ENCODE peak calls at places on chromosome 17, in ten cellular contexts. G is AG04450, E is choroid plexus epithelial cell, R is keratinocyte, L is endothelial cell, H is mucosa of descending colon, V is mesothelial cell of epicardium, Y is H9, T is lung, N is adrenal gland. P is an unnamed sample.

GRCh38 chr17:6254036-6254435 is 180.9 kb downstream of the AIPL1 start:
- DNase-seq in H (no peak), E (no peak), R (no peak), G (no peak), Y (no peak), N (no peak), L (no peak), T (no peak), V (no peak), P (no peak)

GRCh38 chr17:78343099-78343432 is 16.8 kb downstream of the SOCS3 start:
- DNase-seq in L (no peak), E (peak), Y (peak), R (no peak), H (peak), T (peak), V (no peak), N (no peak), G (no peak), P (no peak)

GRCh38 chr17:7141824-7142223 is 27.2 kb upstream of the ASGR2 start:
- DNase-seq in E (no peak), Y (no peak), T (no peak), R (no peak), L (no peak), H (peak), N (no peak), V (no peak), G (no peak), P (no peak)

GRCh38 chr17:10875984-10876555 is 38.2 kb upstream of the PIRT start:
- DNase-seq in E (peak), V (no peak), T (peak), R (no peak), G (no peak), H (peak), Y (peak), N (peak), L (peak), P (peak)

GRCh38 chr17:78127240-78127887 is 1.2 kb downstream of the TMC6 start:
- DNase-seq in G (no peak), L (peak), Y (peak), N (no peak), V (no peak), H (peak), R (no peak), E (no peak), T (peak), P (peak)

GRCh38 chr17:61073799-61074513 is 325.7 kb upstream of the TBX2 start:
- DNase-seq in H (no peak), E (no peak), V (no peak), R (no peak), T (no peak), Y (no peak), L (no peak), N (no peak), G (no peak), P (no peak)

GRCh38 chr17:55304171-55304859 is 39.6 kb downstream of the HLF start:
- DNase-seq in T (no peak), R (no peak), Y (no peak), H (no peak), N (no peak), E (peak), G (no peak), V (no peak), L (no peak), P (no peak)

GRCh38 chr17:7021993-7022778 is 664 bp upstream of the BCL6B start:
- DNase-seq in H (peak), R (no peak), V (peak), T (peak), Y (peak), G (no peak), E (peak), N (peak), L (peak), P (peak)

GRCh38 chr17:320809-321385 is 31.7 kb downstream of the RPH3AL start:
- DNase-seq in Y (peak), L (no peak), R (no peak), G (no peak), T (no peak), H (no peak), V (no peak), N (no peak), E (no peak), P (peak)

GRCh38 chr17:5783269-5783668 is 199.0 kb upstream of the NLRP1 start:
- DNase-seq in N (no peak), Y (no peak), V (no peak), R (no peak), H (no peak), G (no peak), L (no peak), T (no peak), E (no peak), P (no peak)

GRCh38 chr17:37708008-37708615 is 36.7 kb downstream of the HNF1B start:
- DNase-seq in N (no peak), T (no peak), E (no peak), L (no peak), V (no peak), Y (no peak), H (peak), G (no peak), R (no peak), P (no peak)

GRCh38 chr17:47423406-47424295 is 99.9 kb downstream of the EFCAB13 start:
- DNase-seq in N (peak), L (peak), H (peak), V (peak), G (no peak), E (peak), Y (peak), R (no peak), T (no peak), P (peak)

GRCh38 chr17:36921131-36921851 is 16.0 kb upstream of the LHX1 start:
- DNase-seq in N (no peak), L (no peak), H (no peak), G (no peak), R (peak), V (no peak), T (no peak), Y (peak), E (peak), P (no peak)

GRCh38 chr17:16352838-16353701 is at the start of gene CENPV:
- DNase-seq in L (peak), T (peak), V (peak), R (no peak), N (peak), E (peak), H (peak), G (no peak), Y (peak), P (peak)

GRCh38 chr17:27469256-27469655 is 13.0 kb downstream of the KSR1 start:
- DNase-seq in H (no peak), T (no peak), Y (no peak), N (no peak), G (no peak), L (no peak), V (no peak), E (no peak), R (no peak), P (no peak)

GRCh38 chr17:8060274-8060673 is 21.4 kb downstream of the ALOX15B start:
- DNase-seq in G (peak), T (peak), Y (peak), L (peak), N (peak), R (no peak), H (no peak), E (peak), V (no peak), P (peak)

GRCh38 chr17:31687505-31688126 is 171.4 kb downstream of the COPRS start:
- DNase-seq in L (no peak), N (no peak), H (no peak), R (no peak), Y (no peak), E (no peak), T (no peak), V (no peak), G (no peak), P (no peak)

GRCh38 chr17:67469208-67469980 is 92.3 kb downstream of the PITPNC1 start:
- DNase-seq in V (no peak), T (no peak), N (no peak), Y (peak), G (no peak), L (peak), E (peak), R (no peak), H (no peak), P (no peak)

GRCh38 chr17:21163101-21163500 is 36.3 kb downstream of the DHRS7B start:
- DNase-seq in H (no peak), R (no peak), G (no peak), E (no peak), Y (no peak), V (no peak), N (no peak), T (no peak), L (no peak), P (no peak)

GRCh38 chr17:77343031-77343866 is 202.5 kb downstream of the SEC14L1 start:
- DNase-seq in Y (no peak), V (no peak), L (no peak), H (no peak), T (peak), G (no peak), N (peak), R (no peak), E (no peak), P (no peak)

GRCh38 chr17:49914096-49914490 is 54.9 kb upstream of the DLX4 start:
- DNase-seq in N (no peak), Y (no peak), T (no peak), L (no peak), G (no peak), E (no peak), R (no peak), H (no peak), V (no peak), P (no peak)

GRCh38 chr17:9115446-9116265 is 94.3 kb downstream of the NTN1 start:
- DNase-seq in Y (peak), V (no peak), H (peak), R (no peak), L (peak), G (no peak), E (peak), T (no peak), N (peak), P (no peak)
- TF ChIP-seq CTCF in Y (peak), V (no peak), H (no peak), R (no peak), L (no peak), G (peak), E (peak), T (no peak), N (no peak), P (no peak)

GRCh38 chr17:12256380-12256995 is 235.8 kb downstream of the MAP2K4 start:
- DNase-seq in E (peak), L (peak), V (no peak), N (peak), G (peak), H (no peak), Y (no peak), R (no peak), T (no peak), P (no peak)

GRCh38 chr17:12257176-12257575 is 236.5 kb downstream of the MAP2K4 start:
- DNase-seq in T (no peak), H (no peak), N (no peak), Y (no peak), R (no peak), G (no peak), E (no peak), L (no peak), V (no peak), P (no peak)

GRCh38 chr17:12261354-12261753 is 240.7 kb downstream of the MAP2K4 start:
- DNase-seq in E (no peak), T (no peak), H (no peak), V (no peak), R (no peak), N (no peak), L (no peak), G (no peak), Y (no peak), P (no peak)
- TF ChIP-seq CTCF in E (no peak), T (no peak), H (no peak), V (no peak), R (no peak), N (no peak), L (no peak), G (no peak), Y (no peak), P (no peak)

DNA sequence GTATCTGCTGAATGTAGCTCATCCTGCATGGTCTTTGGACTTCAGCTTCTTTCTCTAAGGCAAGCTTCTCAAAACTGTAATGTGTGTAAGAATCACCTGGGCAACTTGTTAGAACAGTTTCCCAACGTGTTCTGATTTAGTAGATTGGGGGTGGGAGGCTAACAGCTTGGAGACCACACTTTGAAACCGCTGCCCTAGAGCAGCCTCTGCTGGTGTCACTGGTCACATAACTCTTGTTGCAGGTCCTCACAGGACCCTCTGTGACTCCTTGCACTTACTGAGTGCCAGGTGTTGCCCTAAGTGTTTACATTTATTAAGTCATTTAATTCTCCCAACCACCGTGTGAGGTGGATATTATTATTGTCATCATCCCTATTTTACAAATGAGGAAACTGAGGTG is 9.9 kb downstream of the SLC35G3 start:
- DNase-seq in T (no peak), E (no peak), N (no peak), V (no peak), L (no peak), G (no peak), Y (no peak), R (no peak), H (no peak), P (no peak)
- TF ChIP-seq CTCF in T (no peak), E (no peak), N (no peak), V (no peak), L (no peak), G (no peak), Y (peak), R (no peak), H (no peak), P (no peak)

DNA sequence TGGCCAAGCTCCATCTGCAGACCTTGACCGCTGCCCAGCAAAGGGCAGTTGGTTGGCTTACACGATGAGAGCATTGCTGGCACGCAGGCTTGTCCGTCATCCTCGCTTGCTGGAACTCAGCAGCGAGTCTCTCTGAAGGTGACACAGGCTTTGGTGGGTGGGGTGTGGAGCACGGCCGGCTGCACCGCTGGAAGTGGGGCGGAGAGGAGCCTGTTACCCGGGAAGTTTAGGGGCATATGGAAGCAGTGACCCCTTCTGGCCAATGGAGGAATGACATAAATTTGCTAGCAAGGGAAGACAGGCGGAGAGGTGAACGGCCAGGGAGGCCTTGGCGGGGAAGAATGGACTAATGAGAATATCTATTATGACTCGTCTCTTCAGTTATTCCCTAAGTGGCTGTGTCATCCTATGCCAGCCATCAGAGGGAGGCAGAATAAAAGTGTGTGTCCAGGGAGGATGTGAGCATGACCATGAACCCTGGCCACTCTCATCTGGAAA is 65.9 kb upstream of the SDK2 start:
- DNase-seq in N (peak), E (peak), G (peak), H (peak), L (peak), Y (peak), T (peak), V (peak), R (peak), P (peak)
- TF ChIP-seq CTCF in N (peak), E (peak), G (peak), H (peak), L (peak), Y (peak), T (peak), V (peak), R (peak), P (peak)

GRCh38 chr17:17784599-17785264 is 52.1 kb downstream of the SREBF1 start:
- DNase-seq in T (no peak), R (no peak), V (no peak), N (no peak), Y (no peak), H (no peak), L (no peak), G (no peak), E (peak), P (no peak)
- TF ChIP-seq CTCF in T (no peak), R (peak), V (peak), N (no peak), Y (peak), H (no peak), L (no peak), G (peak), E (peak), P (peak)

GRCh38 chr17:80361495-80362220 is 53.3 kb upstream of the ENDOV start:
- DNase-seq in Y (peak), R (no peak), H (no peak), G (no peak), V (no peak), L (peak), T (no peak), N (no peak), E (peak), P (no peak)
- TF ChIP-seq CTCF in Y (peak), R (peak), H (no peak), G (peak), V (peak), L (no peak), T (no peak), N (no peak), E (peak), P (peak)

GRCh38 chr17:3730881-3731429 is 7.3 kb downstream of the HASPIN start:
- DNase-seq in N (no peak), L (no peak), Y (no peak), E (peak), T (no peak), G (no peak), R (no peak), H (no peak), V (no peak), P (no peak)
- TF ChIP-seq CTCF in N (no peak), L (no peak), Y (no peak), E (no peak), T (no peak), G (no peak), R (no peak), H (no peak), V (no peak), P (no peak)

GRCh38 chr17:2070241-2071023 is 15.5 kb downstream of the HIC1 start:
- DNase-seq in Y (peak), G (no peak), L (no peak), E (no peak), H (no peak), N (no peak), R (no peak), T (no peak), V (no peak), P (no peak)
- TF ChIP-seq CTCF in Y (peak), G (no peak), L (no peak), E (no peak), H (no peak), N (no peak), R (no peak), T (no peak), V (no peak), P (no peak)

P was measured in progenitor cell of endocrine pancreas.